ENCODE peak calls at places on chromosomes 6 and 20, in six cellular contexts. M, F, B, Z, T and L are unnamed samples.

GRCh38 chr6:158376650-158377081 is 64.4 kb downstream of the TULP4 start:
- DNase-seq in F (no peak), Z (no peak), M (no peak), T (no peak), B (peak), L (no peak)

GRCh38 chr20:10674684-10675455 is 1.1 kb upstream of the JAG1 start:
- DNase-seq in B (peak), T (peak), Z (peak), F (peak), M (peak), L (peak)

GRCh38 chr6:10434235-10434634 is 19.4 kb upstream of the TFAP2A start:
- DNase-seq in M (no peak), Z (no peak), B (peak), T (no peak), F (no peak), L (no peak)

GRCh38 chr6:21616005-21616404 is 22.5 kb downstream of the SOX4 start:
- DNase-seq in M (no peak), F (no peak), T (no peak), B (no peak), Z (no peak), L (no peak)

GRCh38 chr6:72149715-72150114 is 263.4 kb downstream of the RIMS1 start:
- DNase-seq in M (no peak), B (no peak), T (no peak), F (no peak), Z (no peak), L (no peak)

GRCh38 chr6:130598021-130598989 is 228.9 kb upstream of the SMLR1 start:
- DNase-seq in Z (no peak), B (no peak), T (no peak), F (no peak), M (no peak), L (no peak)

GRCh38 chr6:81613606-81614005 is 138.9 kb downstream of the TENT5A start:
- DNase-seq in M (no peak), T (no peak), Z (no peak), F (peak), B (peak), L (no peak)

GRCh38 chr20:3092611-3093379 is 8.3 kb upstream of the AVP start:
- DNase-seq in B (no peak), F (no peak), Z (no peak), T (peak), M (no peak), L (no peak)

GRCh38 chr6:149852881-149853280 is 11.3 kb downstream of the LRP11 start:
- DNase-seq in T (no peak), F (no peak), B (no peak), M (no peak), Z (no peak), L (no peak)

GRCh38 chr6:31473780-31474725 is 23.9 kb upstream of the MICB start:
- DNase-seq in M (no peak), F (peak), Z (no peak), B (peak), T (peak), L (peak)

GRCh38 chr6:39416728-39417127 is 94.2 kb upstream of the KCNK16 start:
- DNase-seq in F (no peak), T (no peak), B (peak), M (no peak), Z (no peak), L (no peak)

GRCh38 chr20:373171-373890 is 7.2 kb upstream of the TRIB3 start:
- DNase-seq in B (peak), Z (no peak), F (peak), T (peak), M (peak), L (no peak)

GRCh38 chr6:127300411-127300810 is 33.7 kb downstream of the RNF146 start:
- DNase-seq in T (peak), B (peak), F (peak), Z (no peak), M (no peak), L (no peak)

GRCh38 chr20:25220021-25220730 is 24.7 kb downstream of the ENTPD6 start:
- DNase-seq in T (no peak), F (no peak), B (no peak), M (no peak), Z (no peak), L (no peak)

GRCh38 chr20:47220161-47220582 is 136.3 kb downstream of the ZMYND8 start:
- DNase-seq in F (peak), Z (no peak), M (no peak), B (no peak), T (peak), L (no peak)

GRCh38 chr20:52924411-52925271 is 47.5 kb upstream of the TSHZ2 start:
- DNase-seq in B (no peak), Z (no peak), T (no peak), F (no peak), M (no peak), L (no peak)

GRCh38 chr6:64774881-64775280 is 932.1 kb downstream of the EYS start:
- DNase-seq in F (no peak), Z (no peak), T (no peak), B (no peak), M (no peak), L (no peak)

GRCh38 chr6:153591165-153591564 is 447.9 kb upstream of the OPRM1 start:
- DNase-seq in F (no peak), Z (no peak), B (no peak), M (no peak), T (no peak), L (no peak)

GRCh38 chr6:9200712-9201111 is 765.4 kb upstream of the SLC35B3 start:
- DNase-seq in M (no peak), F (no peak), T (no peak), B (no peak), Z (no peak), L (no peak)
- H3K27ac ChIP-seq in M (no peak), F (no peak), T (no peak), B (no peak), Z (no peak), L (no peak)

GRCh38 chr20:14193443-14193842 is 144.0 kb downstream of the FLRT3 start:
- DNase-seq in T (peak), B (no peak), M (no peak), Z (no peak), F (no peak), L (no peak)

GRCh38 chr20:14197097-14197496 is 140.3 kb downstream of the FLRT3 start:
- DNase-seq in B (peak), T (no peak), Z (no peak), F (no peak), M (no peak), L (no peak)

GRCh38 chr20:14191559-14191958 is 145.9 kb downstream of the FLRT3 start:
- DNase-seq in B (no peak), F (no peak), Z (no peak), M (no peak), T (no peak), L (no peak)

GRCh38 chr20:14189794-14190402 is 147.5 kb downstream of the FLRT3 start:
- DNase-seq in T (no peak), Z (no peak), F (peak), B (peak), M (no peak), L (no peak)

DNA sequence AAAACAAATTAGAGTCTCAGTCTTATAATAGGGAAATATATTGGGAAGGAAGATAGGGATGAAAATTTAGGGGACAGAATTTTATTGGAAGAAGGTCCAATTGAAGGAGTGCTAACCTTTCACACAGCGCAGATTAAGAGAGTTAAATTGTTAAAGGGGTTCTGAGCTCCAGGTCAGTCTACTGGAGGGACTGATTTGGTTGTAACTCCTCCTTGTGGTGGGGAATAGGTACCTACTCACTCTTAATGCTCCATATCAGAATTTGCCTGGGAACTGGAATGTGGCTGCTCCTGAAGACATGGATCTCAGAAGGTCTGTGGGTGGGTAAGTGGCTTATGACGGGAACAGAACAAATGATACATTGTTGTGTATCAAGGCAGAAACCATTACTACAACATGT is 143.5 kb downstream of the FLRT3 start:
- DNase-seq in F (no peak), M (no peak), B (no peak), T (no peak), Z (no peak), L (no peak)
- TF ChIP-seq CTCF in F (peak), M (no peak), B (peak), T (peak), Z (no peak), L (no peak)

DNA sequence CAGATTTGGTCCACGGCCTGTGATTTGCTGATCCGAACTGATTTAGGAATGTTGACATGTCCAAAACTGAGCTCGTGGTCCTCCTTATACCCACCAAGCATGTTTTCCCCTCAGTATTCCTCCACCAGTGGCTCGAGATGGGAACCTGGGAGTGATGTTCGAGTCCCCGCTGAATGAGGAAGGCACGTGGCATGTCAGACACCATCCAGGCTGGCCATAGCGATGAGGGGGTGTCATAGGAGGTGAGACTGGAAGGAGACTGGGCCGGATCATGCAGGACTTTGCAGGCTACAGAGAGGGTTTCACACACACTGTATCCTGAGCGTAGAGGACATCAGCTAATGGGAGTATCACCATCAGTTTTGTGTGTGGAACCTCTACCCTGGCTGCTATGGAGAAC is 78.2 kb downstream of the TOX2 start:
- DNase-seq in Z (no peak), T (no peak), M (no peak), F (no peak), B (no peak), L (no peak)
- H3K4me3 ChIP-seq in Z (no peak), T (no peak), M (no peak), F (no peak), B (no peak), L (no peak)

DNA sequence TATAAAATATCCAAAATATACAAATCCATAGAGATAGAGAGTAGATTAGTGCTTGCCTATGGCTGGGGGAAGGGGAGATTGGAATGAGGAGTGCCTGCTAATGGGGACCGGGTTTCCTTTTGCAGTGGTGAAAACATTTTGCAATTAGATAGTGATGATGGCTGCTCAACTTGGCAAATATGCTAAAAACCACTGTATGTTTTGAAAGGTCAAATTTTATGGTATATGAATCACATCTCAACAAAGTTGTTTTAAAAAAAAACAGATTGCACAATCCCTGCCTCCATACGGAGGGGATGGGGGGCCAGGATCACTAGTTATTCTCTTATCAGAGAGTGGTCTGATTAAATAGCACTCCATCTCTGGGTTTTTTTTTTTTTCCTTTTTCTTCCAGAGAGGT is 76.9 kb upstream of the RIPOR2 start:
- DNase-seq in F (peak), T (no peak), M (no peak), Z (no peak), B (peak), L (no peak)
- H3K27ac ChIP-seq in F (no peak), T (no peak), M (no peak), Z (no peak), B (no peak), L (no peak)

GRCh38 chr20:64144144-64144912 is 19.9 kb upstream of the MYT1 start:
- DNase-seq in F (no peak), M (peak), B (no peak), T (no peak), Z (no peak), L (no peak)

GRCh38 chr20:64146301-64146935 is 17.8 kb upstream of the MYT1 start:
- DNase-seq in M (peak), B (no peak), T (no peak), F (no peak), Z (peak), L (peak)

GRCh38 chr20:64146936-64147451 is 17.3 kb upstream of the MYT1 start:
- DNase-seq in F (no peak), M (peak), B (no peak), T (no peak), Z (peak), L (peak)

GRCh38 chr20:64143018-64143801 is 21.0 kb upstream of the MYT1 start:
- DNase-seq in M (peak), B (no peak), Z (peak), T (no peak), F (no peak), L (peak)

DNA sequence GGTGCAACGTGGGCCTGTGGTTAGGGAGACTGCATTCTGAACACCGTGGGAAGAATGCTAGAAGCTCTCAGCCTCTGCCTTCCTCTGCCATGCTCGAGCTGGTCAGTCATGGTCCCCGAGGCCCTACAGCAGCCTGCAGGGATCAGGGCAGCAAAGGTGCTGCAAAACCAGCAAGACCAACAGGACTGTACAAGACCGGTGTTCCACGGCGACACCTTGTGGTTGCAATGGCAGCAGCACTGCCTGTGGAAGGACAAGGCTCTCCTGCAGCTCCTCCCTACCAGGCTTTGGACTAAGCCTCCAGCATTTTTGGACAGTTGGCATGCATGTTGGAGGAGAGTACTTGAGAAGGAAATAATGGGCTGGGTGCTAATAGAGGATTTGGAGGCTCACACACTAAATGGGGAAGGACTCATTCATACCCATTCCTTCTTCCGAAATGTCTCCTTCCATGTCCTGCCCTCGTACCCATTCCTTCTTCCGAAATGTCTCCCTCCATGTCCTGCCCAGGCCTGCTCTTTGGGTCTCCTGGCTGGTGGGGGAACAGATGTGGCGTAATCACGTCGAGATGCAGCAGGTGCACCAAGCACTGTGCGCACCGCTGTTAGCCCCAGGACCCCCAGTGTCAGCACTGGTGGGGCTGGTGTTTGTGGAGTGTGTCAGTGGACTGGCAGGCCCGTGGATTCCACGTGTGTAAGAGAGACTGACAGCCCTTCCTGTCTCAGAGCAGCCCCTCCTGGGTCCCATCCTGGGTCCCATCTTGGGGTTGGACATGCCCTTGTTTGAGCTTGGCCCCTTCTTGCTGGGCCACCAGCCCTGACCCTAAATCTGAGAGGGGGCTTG is 18.6 kb upstream of the MYT1 start:
- DNase-seq in B (no peak), F (no peak), T (peak), M (peak), Z (peak), L (peak)
- TF ChIP-seq CTCF in B (peak), F (no peak), T (peak), M (no peak), Z (no peak), L (no peak)

GRCh38 chr6:26311385-26312095 is 53.5 kb upstream of the BTN3A2 start:
- DNase-seq in M (no peak), F (peak), Z (no peak), T (peak), B (peak), L (no peak)
- H3K4me3 ChIP-seq in M (peak), F (peak), Z (peak), T (peak), B (peak), L (peak)

GRCh38 chr6:70051197-70051596 is 184.8 kb downstream of the COL19A1 start:
- DNase-seq in M (no peak), T (no peak), F (no peak), Z (no peak), B (no peak), L (no peak)
- H3K27ac ChIP-seq in M (no peak), T (no peak), F (no peak), Z (no peak), B (no peak), L (no peak)

GRCh38 chr6:83430606-83431544 is at the start of gene ME1:
- DNase-seq in T (peak), M (peak), F (peak), B (peak), Z (peak), L (peak)
- TF ChIP-seq CTCF in T (no peak), M (no peak), F (no peak), B (no peak), Z (no peak), L (no peak)

GRCh38 chr20:20561172-20561571 is 151.3 kb downstream of the RALGAPA2 start:
- DNase-seq in B (no peak), M (no peak), Z (no peak), T (no peak), F (no peak), L (no peak)
- H3K4me3 ChIP-seq in B (no peak), M (no peak), Z (no peak), T (no peak), F (no peak), L (no peak)